ENCODE peak calls at places on chromosomes 2 and 18, in four cellular contexts. One of them, this sample, is unnamed.

GRCh38 chr2:9288681-9289338 is 82.2 kb downstream of the ASAP2 start:
- DNase-seq in GM12865: no peak
- DNase-seq in CD8-positive, alpha-beta T cell: no peak
- DNase-seq in bronchial epithelial cell: peak; percentile 38
- DNase-seq in this sample: no peak

GRCh38 chr2:189254268-189254883 is 74.8 kb upstream of the COL5A2 start:
- DNase-seq in GM12865: no peak
- DNase-seq in CD8-positive, alpha-beta T cell: no peak
- DNase-seq in bronchial epithelial cell: peak; percentile 94
- DNase-seq in this sample: no peak

GRCh38 chr2:127498386-127498785 is 27.9 kb downstream of the IWS1 start:
- DNase-seq in GM12865: no peak
- DNase-seq in CD8-positive, alpha-beta T cell: no peak
- DNase-seq in bronchial epithelial cell: peak; percentile 88
- DNase-seq in this sample: no peak

GRCh38 chr2:214156971-214157370 is 253.9 kb upstream of the VWC2L start:
- DNase-seq in GM12865: peak; percentile 5
- DNase-seq in CD8-positive, alpha-beta T cell: no peak
- DNase-seq in bronchial epithelial cell: peak; percentile 59
- DNase-seq in this sample: no peak

GRCh38 chr18:62324917-62325805 is at the start of gene TNFRSF11A:
- DNase-seq in GM12865: peak; percentile 66
- DNase-seq in CD8-positive, alpha-beta T cell: peak; percentile 35
- DNase-seq in bronchial epithelial cell: no peak
- DNase-seq in this sample: peak; percentile 88

GRCh38 chr18:23032030-23032582 is 99.0 kb downstream of the RBBP8 start:
- DNase-seq in GM12865: no peak
- DNase-seq in CD8-positive, alpha-beta T cell: no peak
- DNase-seq in bronchial epithelial cell: peak; percentile 80
- DNase-seq in this sample: no peak

GRCh38 chr2:234178309-234179030 is 128.0 kb downstream of the SPP2 start:
- DNase-seq in GM12865: no peak
- DNase-seq in CD8-positive, alpha-beta T cell: no peak
- DNase-seq in bronchial epithelial cell: peak; percentile 54
- DNase-seq in this sample: no peak

GRCh38 chr2:212359425-212360067 is 179.1 kb downstream of the ERBB4 start:
- DNase-seq in GM12865: no peak
- DNase-seq in CD8-positive, alpha-beta T cell: no peak
- DNase-seq in bronchial epithelial cell: no peak
- DNase-seq in this sample: no peak

GRCh38 chr2:37323176-37323575 is 1.5 kb downstream of the PRKD3 start:
- DNase-seq in GM12865: no peak
- DNase-seq in CD8-positive, alpha-beta T cell: no peak
- DNase-seq in bronchial epithelial cell: peak; percentile 8
- DNase-seq in this sample: no peak

GRCh38 chr2:240564191-240564570 is 4.0 kb downstream of the DUSP28 start:
- DNase-seq in GM12865: no peak
- DNase-seq in CD8-positive, alpha-beta T cell: no peak
- DNase-seq in bronchial epithelial cell: no peak
- DNase-seq in this sample: no peak

GRCh38 chr2:71928734-71929481 is 218.8 kb downstream of the CYP26B1 start:
- DNase-seq in GM12865: no peak
- DNase-seq in CD8-positive, alpha-beta T cell: no peak
- DNase-seq in bronchial epithelial cell: no peak
- DNase-seq in this sample: peak; percentile 15

DNA sequence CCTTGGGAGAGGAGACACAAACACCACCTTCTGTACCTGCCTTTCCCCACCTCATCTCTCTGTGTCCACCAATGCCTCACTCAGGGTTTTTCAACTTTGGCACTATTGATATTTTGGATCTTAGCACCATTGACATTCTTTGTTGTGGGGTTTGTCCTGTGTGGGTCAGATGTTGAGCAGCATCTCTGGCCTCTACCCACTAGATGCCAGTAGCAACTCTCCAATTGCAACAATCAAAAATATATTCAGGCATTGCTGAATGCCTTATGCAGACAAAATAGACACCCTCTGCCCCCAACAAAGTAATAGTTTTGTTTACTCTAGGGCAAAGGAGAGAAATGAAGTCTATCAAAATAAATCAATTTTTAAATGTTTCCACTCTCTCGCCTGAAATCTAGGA is 1384.3 kb upstream of the NXPH2 start:
- DNase-seq in GM12865: no peak
- DNase-seq in CD8-positive, alpha-beta T cell: no peak
- DNase-seq in bronchial epithelial cell: no peak
- DNase-seq in this sample: no peak
- TF ChIP-seq CTCF in GM12865: no peak
- TF ChIP-seq CTCF in CD8-positive, alpha-beta T cell: no peak
- TF ChIP-seq CTCF in bronchial epithelial cell: no peak
- TF ChIP-seq CTCF in this sample: no peak

GRCh38 chr2:28381225-28382180 is 11.2 kb upstream of the FOSL2 start:
- DNase-seq in GM12865: no peak
- DNase-seq in CD8-positive, alpha-beta T cell: no peak
- DNase-seq in bronchial epithelial cell: no peak
- DNase-seq in this sample: no peak
- TF ChIP-seq CTCF in GM12865: no peak
- TF ChIP-seq CTCF in CD8-positive, alpha-beta T cell: no peak
- TF ChIP-seq CTCF in bronchial epithelial cell: no peak
- TF ChIP-seq CTCF in this sample: no peak

DNA sequence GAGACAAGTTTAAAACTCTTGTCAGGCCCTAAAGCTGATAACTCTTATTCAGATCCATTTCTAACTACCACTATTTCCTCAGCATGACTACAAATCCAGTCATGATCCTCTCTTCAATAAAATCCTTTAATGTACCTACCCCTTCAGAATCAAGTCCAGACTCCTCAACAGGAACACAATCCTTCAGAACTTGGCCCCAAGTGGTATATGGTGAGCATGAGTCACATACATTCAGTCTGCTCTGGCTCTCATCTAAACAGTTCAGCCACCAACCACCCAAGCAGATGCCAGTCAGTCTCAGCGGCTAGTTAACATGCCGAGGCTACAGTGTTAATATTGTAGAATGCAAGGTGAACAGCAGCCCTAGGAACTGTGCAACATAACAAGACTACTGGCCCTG is 9.7 kb downstream of the LMAN2L start:
- DNase-seq in GM12865: no peak
- DNase-seq in CD8-positive, alpha-beta T cell: no peak
- DNase-seq in bronchial epithelial cell: peak; percentile 96
- DNase-seq in this sample: no peak
- TF ChIP-seq CTCF in GM12865: no peak
- TF ChIP-seq CTCF in CD8-positive, alpha-beta T cell: no peak
- TF ChIP-seq CTCF in bronchial epithelial cell: no peak
- TF ChIP-seq CTCF in this sample: no peak

DNA sequence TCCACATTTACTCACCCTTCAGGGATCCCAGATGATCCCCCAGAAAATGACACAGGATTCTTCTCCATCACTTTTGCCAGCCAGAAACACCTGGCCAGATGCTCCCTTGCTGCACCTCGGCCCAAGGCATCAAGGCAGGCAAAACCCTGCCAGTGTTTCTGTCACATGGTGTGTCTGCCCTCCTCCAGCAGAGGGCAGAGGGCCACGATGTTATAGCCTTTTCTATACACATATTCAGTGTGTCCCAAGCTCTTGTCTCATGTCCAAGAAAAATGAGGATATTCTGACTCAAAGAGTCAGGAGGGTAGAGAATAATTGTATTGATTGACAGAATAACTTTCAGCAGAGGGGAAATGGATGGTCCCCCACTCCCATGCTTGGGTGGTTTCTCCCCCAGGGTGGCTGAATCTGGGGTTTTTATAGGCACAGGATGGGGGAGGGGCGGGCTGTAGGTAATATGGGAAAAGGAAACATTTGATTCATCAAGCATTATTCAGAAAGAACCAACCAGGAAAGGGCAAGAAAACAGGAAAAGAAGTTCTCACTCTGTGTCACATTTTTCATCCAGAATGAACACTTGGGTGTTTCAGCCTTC is 933.9 kb downstream of the TRIB2 start:
- DNase-seq in GM12865: peak; percentile 28
- DNase-seq in CD8-positive, alpha-beta T cell: no peak
- DNase-seq in bronchial epithelial cell: peak; percentile 39
- DNase-seq in this sample: no peak
- TF ChIP-seq CTCF in GM12865: no peak
- TF ChIP-seq CTCF in CD8-positive, alpha-beta T cell: no peak
- TF ChIP-seq CTCF in bronchial epithelial cell: no peak
- TF ChIP-seq CTCF in this sample: no peak

GRCh38 chr2:221570321-221571107 is 1.6 kb downstream of the EPHA4 start:
- DNase-seq in GM12865: peak; percentile 2
- DNase-seq in CD8-positive, alpha-beta T cell: no peak
- DNase-seq in bronchial epithelial cell: peak; percentile 19
- DNase-seq in this sample: no peak
- TF ChIP-seq CTCF in GM12865: no peak
- TF ChIP-seq CTCF in CD8-positive, alpha-beta T cell: no peak
- TF ChIP-seq CTCF in bronchial epithelial cell: peak; percentile 32
- TF ChIP-seq CTCF in this sample: no peak